ENCODE peak calls at places on chromosomes 7 and 10, in five cellular contexts. R, U, Q, L and P are unnamed samples.

GRCh38 chr7:4103352-4104091 is 578.6 kb upstream of the FOXK1 start:
- DNase-seq in R (peak; percentile 6), U (no peak), Q (no peak), L (peak; percentile 39), P (no peak)

GRCh38 chr7:50791921-50792341 is 9.2 kb upstream of the GRB10 start:
- DNase-seq in R (peak; percentile 20), U (no peak), Q (no peak), L (no peak), P (no peak)

GRCh38 chr10:32239770-32240169 is 107.2 kb downstream of the EPC1 start:
- DNase-seq in R (no peak), U (no peak), Q (no peak), L (no peak), P (no peak)

GRCh38 chr10:88281592-88282268 is 301.4 kb downstream of the RNLS start:
- DNase-seq in R (no peak), U (no peak), Q (no peak), L (no peak), P (no peak)

GRCh38 chr7:134414109-134414508 is 44.8 kb downstream of the AKR1B1 start:
- DNase-seq in R (no peak), U (no peak), Q (no peak), L (no peak), P (no peak)

GRCh38 chr10:101843032-101843991 is at the start of gene KCNIP2:
- DNase-seq in R (no peak), U (no peak), Q (no peak), L (peak; percentile 1), P (peak; percentile 73)

GRCh38 chr10:35259769-35260397 is 76.4 kb upstream of the CCNY start:
- DNase-seq in R (peak; percentile 14), U (no peak), Q (no peak), L (no peak), P (no peak)

GRCh38 chr7:150631866-150632864 is at the start of gene GIMAP6:
- DNase-seq in R (no peak), U (no peak), Q (no peak), L (no peak), P (no peak)

GRCh38 chr10:69682955-69683474 is 53.0 kb downstream of the FAM241B start:
- DNase-seq in R (no peak), U (no peak), Q (no peak), L (no peak), P (no peak)

GRCh38 chr7:47965456-47965855 is 14.0 kb downstream of the HUS1 start:
- DNase-seq in R (no peak), U (no peak), Q (no peak), L (no peak), P (no peak)

GRCh38 chr7:50584793-50585399 is 19.7 kb upstream of the DDC start:
- DNase-seq in R (no peak), U (no peak), Q (no peak), L (no peak), P (no peak)

GRCh38 chr10:63783882-63784281 is 262.7 kb downstream of the REEP3 start:
- DNase-seq in R (no peak), U (no peak), Q (no peak), L (no peak), P (no peak)

GRCh38 chr10:69742928-69743602 is 58.6 kb upstream of the COL13A1 start:
- DNase-seq in R (no peak), U (no peak), Q (peak; percentile 19), L (peak; percentile 32), P (no peak)

GRCh38 chr7:3917466-3917865 is 616.4 kb downstream of the SDK1 start:
- DNase-seq in R (no peak), U (no peak), Q (no peak), L (no peak), P (no peak)

GRCh38 chr10:6279540-6280267 is 77.0 kb downstream of the PFKFB3 start:
- DNase-seq in R (peak; percentile 97), U (no peak), Q (peak; percentile 51), L (no peak), P (no peak)

GRCh38 chr7:1225462-1226154 is 7.1 kb upstream of the UNCX start:
- DNase-seq in R (no peak), U (peak; percentile 75), Q (no peak), L (peak; percentile 79), P (peak; percentile 69)

GRCh38 chr7:36916116-36916515 is 191.8 kb upstream of the AOAH start:
- DNase-seq in R (no peak), U (no peak), Q (no peak), L (no peak), P (no peak)

GRCh38 chr7:107615910-107616680 is 36.0 kb downstream of the BCAP29 start:
- DNase-seq in R (no peak), U (no peak), Q (no peak), L (no peak), P (no peak)

GRCh38 chr7:97858221-97858620 is 14.0 kb downstream of the ASNS start:
- DNase-seq in R (no peak), U (no peak), Q (no peak), L (no peak), P (no peak)

GRCh38 chr10:3924344-3924743 is 139.3 kb upstream of the KLF6 start:
- DNase-seq in R (no peak), U (no peak), Q (no peak), L (no peak), P (no peak)

GRCh38 chr10:23558361-23558799 is 119.5 kb downstream of the OTUD1 start:
- DNase-seq in R (no peak), U (no peak), Q (no peak), L (no peak), P (no peak)

GRCh38 chr7:1912472-1913289 is 242.6 kb downstream of the ELFN1 start:
- DNase-seq in R (no peak), U (no peak), Q (no peak), L (no peak), P (no peak)

GRCh38 chr7:151215396-151215795 is 5.1 kb upstream of the H2BK1 start:
- DNase-seq in R (no peak), U (no peak), Q (no peak), L (no peak), P (no peak)

GRCh38 chr7:112414855-112415490 is 35.3 kb upstream of the IFRD1 start:
- DNase-seq in R (peak; percentile 42), U (no peak), Q (no peak), L (peak; percentile 73), P (no peak)

GRCh38 chr7:74582447-74583039 is 75.0 kb upstream of the GTF2I start:
- DNase-seq in R (no peak), U (no peak), Q (no peak), L (no peak), P (no peak)

GRCh38 chr10:76050291-76050625 is 618.8 kb downstream of the LRMDA start:
- DNase-seq in R (no peak), U (no peak), Q (no peak), L (no peak), P (no peak)

GRCh38 chr7:12719141-12719919 is 31.9 kb downstream of the ARL4A start:
- DNase-seq in R (no peak), U (no peak), Q (no peak), L (peak; percentile 35), P (no peak)

GRCh38 chr7:69962856-69963149 is 364.5 kb downstream of the AUTS2 start:
- DNase-seq in R (no peak), U (no peak), Q (no peak), L (no peak), P (no peak)

GRCh38 chr10:58898854-58899573 is 277.4 kb upstream of the PHYHIPL start:
- DNase-seq in R (no peak), U (no peak), Q (no peak), L (no peak), P (no peak)

GRCh38 chr10:123995461-123996131 is 97.8 kb downstream of the CHST15 start:
- DNase-seq in R (peak; percentile 49), U (no peak), Q (peak; percentile 72), L (no peak), P (peak; percentile 54)

GRCh38 chr10:6321880-6322279 is 119.1 kb downstream of the PFKFB3 start:
- DNase-seq in R (no peak), U (no peak), Q (no peak), L (no peak), P (no peak)

GRCh38 chr10:127923646-127924045 is 16.7 kb downstream of the PTPRE start:
- DNase-seq in R (no peak), U (no peak), Q (no peak), L (no peak), P (no peak)

GRCh38 chr10:84244651-84245270 is at the start of gene RGR:
- DNase-seq in R (peak; percentile 75), U (no peak), Q (no peak), L (no peak), P (no peak)

DNA sequence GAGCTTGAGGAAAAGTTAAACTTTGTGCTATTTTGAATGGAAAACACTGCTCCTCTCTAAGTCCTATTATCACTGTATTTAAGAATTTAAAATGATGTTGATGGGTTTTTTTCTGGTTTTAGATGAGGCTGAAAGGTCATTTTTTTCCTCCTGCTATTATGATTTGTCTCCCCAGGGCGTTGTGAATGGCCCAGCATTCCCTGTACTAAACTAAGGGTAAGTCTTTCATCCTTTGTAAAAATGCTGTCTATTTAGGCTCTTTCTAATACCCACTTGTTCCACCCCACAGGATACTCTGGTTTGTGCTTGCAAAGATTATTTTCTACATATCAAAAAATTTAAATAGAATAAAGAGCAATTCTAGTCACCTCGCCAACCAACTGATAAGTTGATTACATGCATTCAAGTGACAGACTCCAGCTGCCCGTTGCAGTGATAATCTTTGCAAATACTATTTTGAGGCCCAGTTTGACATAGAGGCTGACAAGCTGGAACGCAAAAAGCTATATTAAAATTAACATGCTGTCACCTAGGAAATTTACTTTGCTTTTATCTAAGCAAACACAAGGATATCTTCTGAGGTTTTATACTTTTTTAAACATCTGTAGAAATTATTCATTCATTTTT is 222.3 kb upstream of the TMEM229A start:
- DNase-seq in R (no peak), U (no peak), Q (no peak), L (no peak), P (no peak)
- TF ChIP-seq POLR2AphosphoS5 in R (no peak), U (no peak), Q (no peak), L (no peak), P (no peak)

GRCh38 chr7:121558288-121558687 is 162.2 kb upstream of the FAM3C start:
- DNase-seq in R (no peak), U (no peak), Q (no peak), L (no peak), P (no peak)
- TF ChIP-seq TAF1 in R (no peak), U (no peak), Q (no peak), L (no peak), P (no peak)

DNA sequence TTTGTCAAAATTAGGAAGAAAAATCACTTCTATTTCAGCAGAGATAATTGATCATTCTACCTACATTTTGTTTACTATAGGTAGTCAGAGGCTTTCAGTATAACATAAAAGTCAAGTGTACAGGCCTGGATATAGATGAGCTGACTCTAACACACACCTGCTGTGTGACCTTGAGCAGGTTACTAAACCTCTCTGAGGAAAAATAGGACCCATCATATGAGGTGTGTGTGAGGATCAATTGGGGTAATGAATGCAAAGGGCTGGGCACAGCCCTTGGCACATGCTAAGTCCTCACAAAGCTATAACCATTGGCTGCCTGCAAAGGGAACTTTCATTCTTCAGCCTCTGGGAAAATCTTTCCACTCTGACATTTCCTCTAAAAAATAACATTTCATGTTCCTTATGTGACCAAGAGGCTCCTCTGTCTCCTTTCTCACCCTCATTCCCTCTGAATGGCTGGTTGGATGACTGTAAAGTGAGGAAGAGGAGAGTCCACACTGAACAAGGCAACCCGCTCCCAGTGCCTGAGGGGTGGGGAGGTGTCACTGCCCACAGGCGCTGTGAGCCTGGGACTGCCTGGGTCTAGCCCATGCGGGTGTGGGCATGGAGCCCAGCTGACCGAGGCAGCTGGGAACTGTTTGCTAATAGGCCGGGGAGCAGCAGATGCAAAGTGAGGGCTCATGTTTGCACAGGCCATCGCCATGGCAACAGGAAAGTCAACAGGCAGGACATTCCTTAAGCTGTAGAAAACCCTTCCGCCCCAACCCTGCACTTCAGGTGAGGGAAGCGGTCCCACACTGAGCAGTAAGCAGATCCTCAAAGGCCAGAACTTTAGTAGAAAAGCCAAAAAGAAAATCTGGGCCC is 36.8 kb downstream of the MYOF start:
- DNase-seq in R (peak; percentile 97), U (no peak), Q (peak; percentile 88), L (no peak), P (no peak)
- TF ChIP-seq POLR2A in R (no peak), U (no peak), Q (peak; percentile 78), L (no peak), P (no peak)

GRCh38 chr10:14481014-14481413 is 150.3 kb upstream of the FRMD4A start:
- DNase-seq in R (no peak), U (no peak), Q (no peak), L (no peak), P (no peak)
- TF ChIP-seq POLR2AphosphoS5 in R (no peak), U (no peak), Q (no peak), L (no peak), P (no peak)